ENCODE peak calls at places on chromosome 10, in four cellular contexts. One of them, this sample, is unnamed.

GRCh38 chr10:47359626-47360418 is 11.7 kb downstream of the RBP3 start:
- DNase-seq in K562: no peak
- DNase-seq in HEK293T: no peak
- DNase-seq in GM12878: no peak
- DNase-seq in this sample: no peak

GRCh38 chr10:10785627-10786333 is 231.9 kb upstream of the CELF2 start:
- DNase-seq in K562: no peak
- DNase-seq in HEK293T: no peak
- DNase-seq in GM12878: no peak
- DNase-seq in this sample: no peak

GRCh38 chr10:69801094-69801433 is 642 bp upstream of the COL13A1 start:
- DNase-seq in K562: peak; percentile 56
- DNase-seq in HEK293T: peak; percentile 70
- DNase-seq in GM12878: no peak
- DNase-seq in this sample: peak; percentile 10

GRCh38 chr10:90222372-90222771 is 521.0 kb downstream of the KIF20B start:
- DNase-seq in K562: no peak
- DNase-seq in HEK293T: no peak
- DNase-seq in GM12878: no peak
- DNase-seq in this sample: no peak

GRCh38 chr10:15897282-15897681 is 37.0 kb upstream of the MINDY3 start:
- DNase-seq in K562: no peak
- DNase-seq in HEK293T: no peak
- DNase-seq in GM12878: no peak
- DNase-seq in this sample: no peak

GRCh38 chr10:14952851-14953451 is 945 bp downstream of the DCLRE1C start:
- DNase-seq in K562: peak; percentile 20
- DNase-seq in HEK293T: no peak
- DNase-seq in GM12878: no peak
- DNase-seq in this sample: no peak

GRCh38 chr10:116978906-116979305 is 26.1 kb downstream of the SHTN1 start:
- DNase-seq in K562: no peak
- DNase-seq in HEK293T: no peak
- DNase-seq in GM12878: no peak
- DNase-seq in this sample: no peak

GRCh38 chr10:80458638-80459037 is 4.5 kb downstream of the TSPAN14 start:
- DNase-seq in K562: no peak
- DNase-seq in HEK293T: no peak
- DNase-seq in GM12878: no peak
- DNase-seq in this sample: no peak

GRCh38 chr10:78543749-78544446 is 510.2 kb downstream of the RPS24 start:
- DNase-seq in K562: no peak
- DNase-seq in HEK293T: no peak
- DNase-seq in GM12878: no peak
- DNase-seq in this sample: peak; percentile 62

GRCh38 chr10:42871823-42872222 is 89.2 kb downstream of the BMS1 start:
- DNase-seq in K562: no peak
- DNase-seq in HEK293T: no peak
- DNase-seq in GM12878: no peak
- DNase-seq in this sample: no peak

GRCh38 chr10:86652361-86653202 is 1.8 kb upstream of the OPN4 start:
- DNase-seq in K562: no peak
- DNase-seq in HEK293T: no peak
- DNase-seq in GM12878: no peak
- DNase-seq in this sample: no peak

GRCh38 chr10:96834121-96834520 is 2.0 kb downstream of the LCOR start:
- DNase-seq in K562: no peak
- DNase-seq in HEK293T: no peak
- DNase-seq in GM12878: no peak
- DNase-seq in this sample: no peak

GRCh38 chr10:95273393-95274312 is 17.1 kb downstream of the PDLIM1 start:
- DNase-seq in K562: no peak
- DNase-seq in HEK293T: no peak
- DNase-seq in GM12878: no peak
- DNase-seq in this sample: peak; percentile 98

GRCh38 chr10:112880633-112881530 is 69.2 kb upstream of the TCF7L2 start:
- DNase-seq in K562: no peak
- DNase-seq in HEK293T: no peak
- DNase-seq in GM12878: no peak
- DNase-seq in this sample: no peak

GRCh38 chr10:8272794-8273425 is 218.4 kb downstream of the GATA3 start:
- DNase-seq in K562: no peak
- DNase-seq in HEK293T: no peak
- DNase-seq in GM12878: no peak
- DNase-seq in this sample: no peak

GRCh38 chr10:132395704-132396494 is 1.1 kb upstream of the PWWP2B start:
- DNase-seq in K562: peak; percentile 51
- DNase-seq in HEK293T: no peak
- DNase-seq in GM12878: no peak
- DNase-seq in this sample: peak; percentile 62

GRCh38 chr10:97518601-97519043 is 19.9 kb downstream of the UBTD1 start:
- DNase-seq in K562: no peak
- DNase-seq in HEK293T: no peak
- DNase-seq in GM12878: no peak
- DNase-seq in this sample: no peak

GRCh38 chr10:19922236-19922963 is 106.2 kb downstream of the PLXDC2 start:
- DNase-seq in K562: no peak
- DNase-seq in HEK293T: no peak
- DNase-seq in GM12878: no peak
- DNase-seq in this sample: no peak

DNA sequence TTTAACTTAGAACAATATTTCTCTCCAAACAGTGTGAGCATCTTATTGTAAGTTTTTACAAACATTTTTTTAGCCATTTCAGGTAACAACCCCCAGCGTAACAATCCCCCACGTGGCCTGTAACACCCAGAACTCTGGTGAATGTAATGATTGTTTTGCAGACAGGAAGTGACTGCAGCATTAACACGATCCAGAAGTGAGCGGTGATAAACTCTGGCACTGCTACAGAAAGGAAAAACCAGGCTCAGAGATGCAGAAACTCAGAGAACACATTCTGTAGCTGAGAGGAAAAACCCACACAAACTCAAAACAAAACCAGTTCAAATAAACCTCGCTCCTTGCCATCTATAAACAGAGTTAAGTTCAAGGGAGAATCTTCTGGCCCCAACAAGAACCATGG is 285.7 kb downstream of the FGFR2 start:
- DNase-seq in K562: no peak
- DNase-seq in HEK293T: no peak
- DNase-seq in GM12878: no peak
- DNase-seq in this sample: no peak
- TF ChIP-seq FOXK2 in K562: no peak
- TF ChIP-seq FOXK2 in HEK293T: no peak
- TF ChIP-seq FOXK2 in GM12878: no peak
- TF ChIP-seq FOXK2 in this sample: no peak

DNA sequence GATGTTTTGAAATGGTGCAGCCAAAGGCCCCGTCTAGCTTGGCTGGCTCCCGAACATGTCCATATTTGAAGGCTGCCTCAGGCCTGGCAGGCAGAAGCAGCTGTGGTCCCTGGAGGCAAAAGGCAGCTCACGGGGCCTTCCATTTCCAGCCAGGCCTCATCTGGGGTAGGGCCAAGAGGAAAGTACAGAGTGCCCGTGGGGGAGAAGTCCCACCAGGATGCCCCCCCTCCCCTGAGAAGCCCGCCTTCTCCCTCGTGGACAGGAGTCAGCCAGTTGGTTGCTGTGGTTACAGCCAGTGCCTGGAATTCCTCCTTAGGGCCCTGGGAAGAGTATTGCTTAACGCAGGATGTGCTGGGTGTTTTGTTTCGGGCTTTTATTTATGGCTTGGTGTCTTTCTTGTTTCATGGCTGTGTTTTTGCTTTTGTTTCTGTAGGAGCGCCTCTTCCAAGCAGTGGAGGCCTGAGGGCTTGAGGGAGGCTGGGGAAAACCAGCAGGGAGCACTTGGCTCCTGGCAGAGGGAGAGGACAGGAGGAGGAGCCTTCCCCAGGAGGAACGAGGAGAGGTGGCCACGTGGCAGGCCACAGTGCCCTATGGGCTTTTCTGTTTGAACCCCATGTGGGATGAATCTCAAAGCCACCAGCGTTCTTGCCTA is 45.4 kb downstream of the CHST3 start:
- DNase-seq in K562: no peak
- DNase-seq in HEK293T: no peak
- DNase-seq in GM12878: no peak
- DNase-seq in this sample: no peak
- TF ChIP-seq FOXK2 in K562: no peak
- TF ChIP-seq FOXK2 in HEK293T: no peak
- TF ChIP-seq FOXK2 in GM12878: no peak
- TF ChIP-seq FOXK2 in this sample: no peak

GRCh38 chr10:75870039-75870645 is 438.7 kb downstream of the LRMDA start:
- DNase-seq in K562: no peak
- DNase-seq in HEK293T: no peak
- DNase-seq in GM12878: no peak
- DNase-seq in this sample: no peak
- TF ChIP-seq FOXK2 in K562: no peak
- TF ChIP-seq FOXK2 in HEK293T: no peak
- TF ChIP-seq FOXK2 in GM12878: no peak
- TF ChIP-seq FOXK2 in this sample: no peak

DNA sequence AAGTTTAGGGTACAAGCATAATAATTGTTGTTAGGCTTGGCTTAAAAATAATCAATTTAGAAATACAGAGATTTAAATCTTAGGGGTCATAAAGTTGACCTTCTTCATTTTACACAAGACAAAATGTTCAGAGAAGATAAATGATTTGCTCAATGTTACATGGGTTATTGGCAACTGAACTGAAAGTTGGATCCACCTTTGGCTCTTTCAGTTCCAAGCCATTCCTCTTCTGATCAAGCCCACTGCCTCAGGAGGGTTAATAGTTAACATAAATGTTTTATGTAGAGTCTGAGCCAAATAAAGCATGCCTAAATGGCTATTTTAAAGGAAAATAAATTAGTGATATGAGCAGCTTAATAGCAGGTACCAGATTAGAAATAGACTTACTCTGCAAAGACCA is 79.1 kb upstream of the RHOBTB1 start:
- DNase-seq in K562: no peak
- DNase-seq in HEK293T: no peak
- DNase-seq in GM12878: no peak
- DNase-seq in this sample: no peak
- TF ChIP-seq FOXK2 in K562: no peak
- TF ChIP-seq FOXK2 in HEK293T: no peak
- TF ChIP-seq FOXK2 in GM12878: no peak
- TF ChIP-seq FOXK2 in this sample: no peak

DNA sequence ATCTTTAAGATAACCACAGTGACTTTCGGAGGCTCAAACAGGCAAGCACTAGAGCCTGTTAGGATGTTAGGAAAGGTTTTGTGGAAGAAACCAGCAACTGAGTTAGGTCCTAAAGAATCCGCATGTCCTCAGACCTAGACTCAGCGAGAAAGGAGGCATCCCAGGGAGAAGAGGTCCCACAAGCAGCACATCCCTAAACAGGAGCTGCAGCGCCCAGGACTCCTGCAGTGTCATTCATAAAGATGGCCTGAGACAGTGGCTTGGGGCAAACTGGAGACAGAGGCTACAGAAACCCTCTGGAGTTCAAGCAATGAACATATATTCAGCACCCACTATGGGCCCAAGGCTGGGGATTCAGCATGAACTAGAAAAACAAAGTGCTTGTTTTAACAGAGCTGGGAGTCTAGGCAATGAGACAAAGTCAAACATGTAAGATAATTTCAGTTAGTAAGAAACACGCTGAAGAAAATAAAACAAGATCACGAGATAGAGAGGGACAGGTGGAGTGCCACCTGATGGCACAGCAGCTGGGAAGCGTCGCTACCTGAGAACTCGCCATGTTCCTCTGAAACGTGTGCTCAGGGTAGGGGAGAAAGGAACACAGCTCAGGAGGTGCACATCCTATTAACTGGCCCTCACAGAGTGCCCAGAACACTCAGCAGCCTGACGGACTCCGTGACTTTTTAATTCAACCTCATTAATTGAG is 48.1 kb downstream of the PARD3 start:
- DNase-seq in K562: no peak
- DNase-seq in HEK293T: no peak
- DNase-seq in GM12878: no peak
- DNase-seq in this sample: no peak
- TF ChIP-seq FOXK2 in K562: no peak
- TF ChIP-seq FOXK2 in HEK293T: no peak
- TF ChIP-seq FOXK2 in GM12878: no peak
- TF ChIP-seq FOXK2 in this sample: no peak

GRCh38 chr10:118868618-118869017 is 113.8 kb upstream of the CACUL1 start:
- DNase-seq in K562: no peak
- DNase-seq in HEK293T: no peak
- DNase-seq in GM12878: no peak
- DNase-seq in this sample: no peak
- TF ChIP-seq FOXK2 in K562: no peak
- TF ChIP-seq FOXK2 in HEK293T: no peak
- TF ChIP-seq FOXK2 in GM12878: no peak
- TF ChIP-seq FOXK2 in this sample: no peak

DNA sequence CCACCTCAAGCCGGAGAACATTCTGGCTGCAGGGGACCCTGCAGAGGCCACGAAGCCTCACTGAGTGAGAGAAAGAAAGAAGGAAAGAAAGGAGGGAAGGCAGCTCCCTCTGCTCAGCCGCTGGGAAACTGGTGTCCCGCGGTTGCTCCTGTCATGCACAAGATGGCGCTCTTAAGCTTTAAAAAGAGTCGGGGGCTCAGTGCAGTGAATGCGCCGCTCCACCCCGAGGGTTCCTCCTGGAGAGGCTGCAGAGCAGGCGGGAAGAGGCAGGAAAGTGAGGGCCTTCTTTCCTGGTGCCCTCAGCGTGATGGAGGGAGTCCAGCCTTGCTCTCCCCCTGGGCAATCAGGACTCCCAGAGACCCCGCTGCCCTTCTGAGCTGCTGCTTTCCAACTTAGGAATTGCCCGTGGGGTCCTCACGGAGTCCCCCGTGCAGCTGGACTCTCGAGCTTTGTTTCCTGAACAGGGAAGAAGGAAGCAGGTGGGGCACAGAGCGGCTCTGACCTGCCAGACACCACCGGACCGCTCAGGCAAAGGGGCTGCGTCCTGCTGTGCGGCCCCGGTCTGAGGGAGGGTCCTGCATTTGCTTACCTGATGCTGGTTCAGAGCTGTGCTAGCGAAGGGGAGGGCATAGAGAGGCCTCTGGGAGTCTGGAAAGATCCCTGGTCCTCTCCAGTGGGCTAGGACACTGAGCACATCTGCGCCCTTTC is 141.9 kb upstream of the MKI67 start:
- DNase-seq in K562: peak; percentile 56
- DNase-seq in HEK293T: peak; percentile 72
- DNase-seq in GM12878: no peak
- DNase-seq in this sample: peak; percentile 33
- TF ChIP-seq FOXK2 in K562: no peak
- TF ChIP-seq FOXK2 in HEK293T: no peak
- TF ChIP-seq FOXK2 in GM12878: no peak
- TF ChIP-seq FOXK2 in this sample: no peak

This sample was measured in HepG2.